ENCODE peak calls at places on chromosomes 13 and 19, in seven cellular contexts. C, U, D, J, A, Q and N are unnamed samples.
A peak's percentile ranks its signal among the peaks of the same experiment; 100 is the strongest.

GRCh38 chr13:76836311-76836710 is 49.9 kb downstream of the KCTD12 start:
- DNase-seq in A (no peak), J (no peak), U (no peak), C (no peak), D (no peak), Q (peak; percentile 59), N (no peak)

GRCh38 chr19:55467236-55468053 is 2.9 kb upstream of the C19orf85 start:
- DNase-seq in D (no peak), J (peak; percentile 55), A (no peak), U (peak; percentile 69), C (peak; percentile 77), Q (peak; percentile 86), N (peak; percentile 96)

GRCh38 chr19:39499082-39499642 is 415 bp downstream of the DLL3 start:
- DNase-seq in U (no peak), J (no peak), D (peak; percentile 45), A (peak; percentile 78), C (peak; percentile 69), Q (no peak), N (peak; percentile 84)

GRCh38 chr13:109088101-109088500 is 458.7 kb downstream of the MYO16 start:
- DNase-seq in A (peak; percentile 32), J (no peak), Q (no peak), D (no peak), C (no peak), U (no peak), N (no peak)

GRCh38 chr13:32669030-32669646 is 82.9 kb downstream of the PDS5B start:
- DNase-seq in Q (peak; percentile 77), C (no peak), J (no peak), U (no peak), A (peak; percentile 55), D (peak; percentile 52), N (peak; percentile 17)

GRCh38 chr13:85141425-85141824 is 657.8 kb downstream of the SLITRK6 start:
- DNase-seq in C (no peak), D (no peak), Q (no peak), U (no peak), A (peak; percentile 23), J (no peak), N (no peak)

GRCh38 chr19:18118420-18119242 is 21.1 kb downstream of the MAST3 start:
- DNase-seq in A (no peak), J (no peak), U (no peak), D (no peak), C (no peak), Q (peak; percentile 54), N (peak; percentile 42)

GRCh38 chr19:2627319-2627829 is 75.1 kb downstream of the GNG7 start:
- DNase-seq in A (peak; percentile 23), D (no peak), U (peak; percentile 72), Q (peak; percentile 97), C (no peak), J (no peak), N (peak; percentile 30)

GRCh38 chr19:11821474-11821873 is 7.4 kb downstream of the ZNF440 start:
- DNase-seq in D (no peak), C (no peak), A (no peak), Q (peak; percentile 58), J (no peak), U (no peak), N (no peak)

GRCh38 chr13:24152292-24153214 is 8.0 kb upstream of the SPATA13 start:
- DNase-seq in D (no peak), U (no peak), Q (no peak), J (no peak), C (no peak), A (no peak), N (no peak)

GRCh38 chr13:106277483-106278154 is 257.8 kb downstream of the EFNB2 start:
- DNase-seq in A (no peak), Q (no peak), J (no peak), D (no peak), C (no peak), U (no peak), N (no peak)

GRCh38 chr13:93903909-93904308 is 575.6 kb downstream of the DCT start:
- DNase-seq in A (peak; percentile 67), Q (no peak), U (no peak), C (no peak), J (no peak), D (no peak), N (no peak)

GRCh38 chr13:28679628-28680027 is 20.7 kb downstream of the POMP start:
- DNase-seq in Q (peak; percentile 37), A (no peak), J (no peak), D (no peak), U (no peak), C (no peak), N (peak; percentile 38)

GRCh38 chr13:51825165-51825592 is 19.8 kb downstream of the TMEM272 start:
- DNase-seq in Q (peak; percentile 68), J (no peak), D (no peak), A (no peak), U (no peak), C (no peak), N (no peak)

GRCh38 chr19:53823380-53824120 is 564 bp downstream of the NLRP12 start:
- DNase-seq in C (no peak), Q (no peak), D (no peak), J (no peak), A (no peak), U (no peak), N (no peak)

GRCh38 chr19:14580623-14581237 is 2.2 kb upstream of the CLEC17A start:
- DNase-seq in A (no peak), D (no peak), C (no peak), U (peak; percentile 57), Q (no peak), J (no peak), N (peak; percentile 34)

GRCh38 chr13:21164631-21165030 is 11.7 kb downstream of the SKA3 start:
- DNase-seq in C (no peak), J (no peak), Q (no peak), D (no peak), U (no peak), A (no peak), N (no peak)

GRCh38 chr19:48751835-48752510 is 468 bp downstream of the FUT1 start:
- DNase-seq in Q (no peak), A (peak; percentile 69), J (no peak), C (no peak), D (no peak), U (no peak), N (no peak)

GRCh38 chr13:45882626-45883025 is 31.1 kb upstream of the SIAH3 start:
- DNase-seq in U (no peak), D (no peak), Q (no peak), C (no peak), A (peak; percentile 1), J (no peak), N (no peak)

GRCh38 chr19:35559281-35559659 is 4.2 kb downstream of the ATP4A start:
- DNase-seq in A (peak; percentile 14), U (peak; percentile 52), Q (no peak), J (no peak), C (no peak), D (no peak), N (no peak)

GRCh38 chr13:37534181-37534580 is 64.4 kb downstream of the POSTN start:
- DNase-seq in Q (peak; percentile 88), U (no peak), C (no peak), J (no peak), D (no peak), A (no peak), N (no peak)

GRCh38 chr19:31252476-31252875 is 96.8 kb downstream of the TSHZ3 start:
- DNase-seq in Q (no peak), C (no peak), J (no peak), U (no peak), A (no peak), D (no peak), N (no peak)

GRCh38 chr13:18943721-18944391 is 237.8 kb downstream of the TUBA3C start:
- DNase-seq in Q (no peak), C (no peak), J (no peak), D (no peak), A (no peak), U (no peak), N (peak; percentile 16)

GRCh38 chr19:29965529-29965928 is 23.5 kb downstream of the URI1 start:
- DNase-seq in D (no peak), J (no peak), U (no peak), C (no peak), Q (peak; percentile 51), A (no peak), N (no peak)

GRCh38 chr13:79501538-79502232 is 20.7 kb downstream of the NDFIP2 start:
- DNase-seq in D (no peak), U (no peak), C (no peak), A (no peak), Q (no peak), J (no peak), N (no peak)

GRCh38 chr13:44694842-44695241 is 118.7 kb upstream of the TSC22D1 start:
- DNase-seq in U (no peak), C (no peak), A (no peak), Q (no peak), J (no peak), D (no peak), N (no peak)

GRCh38 chr13:89923052-89923451 is 1424.4 kb upstream of the MIR17HG start:
- DNase-seq in J (no peak), C (no peak), Q (no peak), A (no peak), D (no peak), U (no peak), N (no peak)

GRCh38 chr13:23558675-23559536 is 11.3 kb upstream of the TNFRSF19 start:
- DNase-seq in J (no peak), D (peak; percentile 83), U (peak; percentile 49), Q (peak; percentile 93), A (peak; percentile 55), C (no peak), N (no peak)

GRCh38 chr19:40366697-40367561 is 18.4 kb downstream of the PLD3 start:
- DNase-seq in U (no peak), Q (no peak), J (no peak), A (peak; percentile 87), C (no peak), D (peak; percentile 85), N (peak; percentile 95)

GRCh38 chr13:57644106-57644505 is 12.6 kb downstream of the PCDH17 start:
- DNase-seq in Q (no peak), C (no peak), U (no peak), A (no peak), J (no peak), D (no peak), N (no peak)

GRCh38 chr19:39254539-39255345 is 6.1 kb upstream of the IFNL4 start:
- DNase-seq in A (no peak), J (no peak), U (no peak), C (no peak), D (no peak), Q (no peak), N (no peak)

GRCh38 chr13:42041684-42042035 is 6.8 kb upstream of the DGKH start:
- DNase-seq in D (peak; percentile 53), J (no peak), U (peak; percentile 43), A (peak; percentile 71), Q (peak; percentile 72), C (no peak), N (peak; percentile 70)

GRCh38 chr19:13043285-13043684 is 48.0 kb downstream of the NFIX start:
- DNase-seq in D (no peak), A (peak; percentile 91), C (no peak), Q (no peak), J (no peak), U (no peak), N (no peak)

GRCh38 chr19:13207237-13208130 is 57.3 kb downstream of the IER2 start:
- DNase-seq in C (no peak), U (peak; percentile 78), D (no peak), A (no peak), J (peak; percentile 15), Q (peak; percentile 6), N (peak; percentile 79)